ENCODE peak calls at places on chromosomes 6 and 20, in five cellular contexts. One of them, this sample, is unnamed.

GRCh38 chr20:33305591-33306057 is 22.6 kb downstream of the BPIFB1 start:
- DNase-seq in occipital lobe: no peak
- DNase-seq in stimulated activated CD8-positive, alpha-beta memory T cell treated with anti-CD3 and anti-CD28 coated beads, Interleukin-7, amount 100 ng/mL, for 4 hours: no peak
- DNase-seq in SJSA1: peak
- DNase-seq in RPMI8226: peak
- DNase-seq in this sample: no peak

GRCh38 chr6:33112148-33112547 is 36.4 kb downstream of the HLA-DPB1 start:
- DNase-seq in occipital lobe: no peak
- DNase-seq in stimulated activated CD8-positive, alpha-beta memory T cell treated with anti-CD3 and anti-CD28 coated beads, Interleukin-7, amount 100 ng/mL, for 4 hours: no peak
- DNase-seq in SJSA1: peak
- DNase-seq in RPMI8226: peak
- DNase-seq in this sample: peak

GRCh38 chr6:73455865-73456629 is 4.0 kb upstream of the CGAS start:
- DNase-seq in occipital lobe: no peak
- DNase-seq in stimulated activated CD8-positive, alpha-beta memory T cell treated with anti-CD3 and anti-CD28 coated beads, Interleukin-7, amount 100 ng/mL, for 4 hours: no peak
- DNase-seq in SJSA1: no peak
- DNase-seq in RPMI8226: no peak
- DNase-seq in this sample: no peak

GRCh38 chr20:38878798-38879197 is 47.4 kb upstream of the FAM83D start:
- DNase-seq in occipital lobe: no peak
- DNase-seq in stimulated activated CD8-positive, alpha-beta memory T cell treated with anti-CD3 and anti-CD28 coated beads, Interleukin-7, amount 100 ng/mL, for 4 hours: no peak
- DNase-seq in SJSA1: no peak
- DNase-seq in RPMI8226: no peak
- DNase-seq in this sample: no peak

GRCh38 chr6:82270791-82271392 is 23.3 kb upstream of the IBTK start:
- DNase-seq in occipital lobe: no peak
- DNase-seq in stimulated activated CD8-positive, alpha-beta memory T cell treated with anti-CD3 and anti-CD28 coated beads, Interleukin-7, amount 100 ng/mL, for 4 hours: no peak
- DNase-seq in SJSA1: peak
- DNase-seq in RPMI8226: no peak
- DNase-seq in this sample: peak

GRCh38 chr6:11110921-11111768 is at the start of gene ERVFRD-1:
- DNase-seq in occipital lobe: no peak
- DNase-seq in stimulated activated CD8-positive, alpha-beta memory T cell treated with anti-CD3 and anti-CD28 coated beads, Interleukin-7, amount 100 ng/mL, for 4 hours: no peak
- DNase-seq in SJSA1: no peak
- DNase-seq in RPMI8226: no peak
- DNase-seq in this sample: no peak

GRCh38 chr6:136037246-136037884 is 185.9 kb downstream of the PDE7B start:
- DNase-seq in occipital lobe: no peak
- DNase-seq in stimulated activated CD8-positive, alpha-beta memory T cell treated with anti-CD3 and anti-CD28 coated beads, Interleukin-7, amount 100 ng/mL, for 4 hours: no peak
- DNase-seq in SJSA1: no peak
- DNase-seq in RPMI8226: no peak
- DNase-seq in this sample: no peak

GRCh38 chr20:49420811-49421295 is 61.6 kb downstream of the KCNB1 start:
- DNase-seq in occipital lobe: no peak
- DNase-seq in stimulated activated CD8-positive, alpha-beta memory T cell treated with anti-CD3 and anti-CD28 coated beads, Interleukin-7, amount 100 ng/mL, for 4 hours: no peak
- DNase-seq in SJSA1: no peak
- DNase-seq in RPMI8226: no peak
- DNase-seq in this sample: no peak

GRCh38 chr6:68252632-68253031 is 382.4 kb upstream of the ADGRB3 start:
- DNase-seq in occipital lobe: no peak
- DNase-seq in stimulated activated CD8-positive, alpha-beta memory T cell treated with anti-CD3 and anti-CD28 coated beads, Interleukin-7, amount 100 ng/mL, for 4 hours: no peak
- DNase-seq in SJSA1: no peak
- DNase-seq in RPMI8226: no peak
- DNase-seq in this sample: no peak

GRCh38 chr6:150471276-150471675 is 102.5 kb downstream of the IYD start:
- DNase-seq in occipital lobe: no peak
- DNase-seq in stimulated activated CD8-positive, alpha-beta memory T cell treated with anti-CD3 and anti-CD28 coated beads, Interleukin-7, amount 100 ng/mL, for 4 hours: no peak
- DNase-seq in SJSA1: no peak
- DNase-seq in RPMI8226: no peak
- DNase-seq in this sample: no peak

GRCh38 chr20:48360338-48360698 is 467.5 kb downstream of the PREX1 start:
- DNase-seq in occipital lobe: no peak
- DNase-seq in stimulated activated CD8-positive, alpha-beta memory T cell treated with anti-CD3 and anti-CD28 coated beads, Interleukin-7, amount 100 ng/mL, for 4 hours: no peak
- DNase-seq in SJSA1: no peak
- DNase-seq in RPMI8226: peak
- DNase-seq in this sample: no peak

GRCh38 chr6:30711758-30712380 is 5.2 kb downstream of the MDC1 start:
- DNase-seq in occipital lobe: no peak
- DNase-seq in stimulated activated CD8-positive, alpha-beta memory T cell treated with anti-CD3 and anti-CD28 coated beads, Interleukin-7, amount 100 ng/mL, for 4 hours: no peak
- DNase-seq in SJSA1: no peak
- DNase-seq in RPMI8226: no peak
- DNase-seq in this sample: no peak

GRCh38 chr6:169539176-169539897 is 162.5 kb downstream of the WDR27 start:
- DNase-seq in occipital lobe: no peak
- DNase-seq in stimulated activated CD8-positive, alpha-beta memory T cell treated with anti-CD3 and anti-CD28 coated beads, Interleukin-7, amount 100 ng/mL, for 4 hours: no peak
- DNase-seq in SJSA1: no peak
- DNase-seq in RPMI8226: no peak
- DNase-seq in this sample: no peak

GRCh38 chr6:167898673-167899311 is 72.1 kb downstream of the AFDN start:
- DNase-seq in occipital lobe: no peak
- DNase-seq in stimulated activated CD8-positive, alpha-beta memory T cell treated with anti-CD3 and anti-CD28 coated beads, Interleukin-7, amount 100 ng/mL, for 4 hours: no peak
- DNase-seq in SJSA1: peak
- DNase-seq in RPMI8226: peak
- DNase-seq in this sample: no peak

GRCh38 chr6:33208089-33208967 is at the start of gene RING1:
- DNase-seq in occipital lobe: peak
- DNase-seq in stimulated activated CD8-positive, alpha-beta memory T cell treated with anti-CD3 and anti-CD28 coated beads, Interleukin-7, amount 100 ng/mL, for 4 hours: peak
- DNase-seq in SJSA1: peak
- DNase-seq in RPMI8226: peak
- DNase-seq in this sample: peak

GRCh38 chr20:61333484-61334108 is 81.5 kb downstream of the CDH4 start:
- DNase-seq in occipital lobe: no peak
- DNase-seq in stimulated activated CD8-positive, alpha-beta memory T cell treated with anti-CD3 and anti-CD28 coated beads, Interleukin-7, amount 100 ng/mL, for 4 hours: no peak
- DNase-seq in SJSA1: no peak
- DNase-seq in RPMI8226: peak
- DNase-seq in this sample: no peak

GRCh38 chr20:37411408-37412306 is 65.7 kb downstream of the SRC start:
- DNase-seq in occipital lobe: no peak
- DNase-seq in stimulated activated CD8-positive, alpha-beta memory T cell treated with anti-CD3 and anti-CD28 coated beads, Interleukin-7, amount 100 ng/mL, for 4 hours: no peak
- DNase-seq in SJSA1: peak
- DNase-seq in RPMI8226: no peak
- DNase-seq in this sample: no peak

GRCh38 chr20:59812286-59813125 is 120.9 kb downstream of the SYCP2 start:
- DNase-seq in occipital lobe: peak
- DNase-seq in stimulated activated CD8-positive, alpha-beta memory T cell treated with anti-CD3 and anti-CD28 coated beads, Interleukin-7, amount 100 ng/mL, for 4 hours: no peak
- DNase-seq in SJSA1: no peak
- DNase-seq in RPMI8226: no peak
- DNase-seq in this sample: no peak

GRCh38 chr6:150301871-150302800 is 66.7 kb upstream of the IYD start:
- DNase-seq in occipital lobe: no peak
- DNase-seq in stimulated activated CD8-positive, alpha-beta memory T cell treated with anti-CD3 and anti-CD28 coated beads, Interleukin-7, amount 100 ng/mL, for 4 hours: no peak
- DNase-seq in SJSA1: peak
- DNase-seq in RPMI8226: no peak
- DNase-seq in this sample: no peak

GRCh38 chr6:13615802-13616140 is 636 bp downstream of the NOL7 start:
- DNase-seq in occipital lobe: no peak
- DNase-seq in stimulated activated CD8-positive, alpha-beta memory T cell treated with anti-CD3 and anti-CD28 coated beads, Interleukin-7, amount 100 ng/mL, for 4 hours: peak
- DNase-seq in SJSA1: no peak
- DNase-seq in RPMI8226: peak
- DNase-seq in this sample: no peak

GRCh38 chr6:129393659-129394058 is 316.3 kb downstream of the ARHGAP18 start:
- DNase-seq in occipital lobe: no peak
- DNase-seq in stimulated activated CD8-positive, alpha-beta memory T cell treated with anti-CD3 and anti-CD28 coated beads, Interleukin-7, amount 100 ng/mL, for 4 hours: no peak
- DNase-seq in SJSA1: no peak
- DNase-seq in RPMI8226: no peak
- DNase-seq in this sample: no peak

GRCh38 chr6:166931426-166931970 is 24.9 kb downstream of the RNASET2 start:
- DNase-seq in occipital lobe: no peak
- DNase-seq in stimulated activated CD8-positive, alpha-beta memory T cell treated with anti-CD3 and anti-CD28 coated beads, Interleukin-7, amount 100 ng/mL, for 4 hours: no peak
- DNase-seq in SJSA1: no peak
- DNase-seq in RPMI8226: no peak
- DNase-seq in this sample: no peak

GRCh38 chr6:163723759-163724158 is 309.2 kb downstream of the QKI start:
- DNase-seq in occipital lobe: no peak
- DNase-seq in stimulated activated CD8-positive, alpha-beta memory T cell treated with anti-CD3 and anti-CD28 coated beads, Interleukin-7, amount 100 ng/mL, for 4 hours: no peak
- DNase-seq in SJSA1: no peak
- DNase-seq in RPMI8226: no peak
- DNase-seq in this sample: no peak

GRCh38 chr20:17488916-17489600 is 42.1 kb downstream of the BFSP1 start:
- DNase-seq in occipital lobe: no peak
- DNase-seq in stimulated activated CD8-positive, alpha-beta memory T cell treated with anti-CD3 and anti-CD28 coated beads, Interleukin-7, amount 100 ng/mL, for 4 hours: no peak
- DNase-seq in SJSA1: no peak
- DNase-seq in RPMI8226: no peak
- DNase-seq in this sample: no peak

GRCh38 chr6:113631616-113632015 is 225.5 kb upstream of the MARCKS start:
- DNase-seq in occipital lobe: no peak
- DNase-seq in stimulated activated CD8-positive, alpha-beta memory T cell treated with anti-CD3 and anti-CD28 coated beads, Interleukin-7, amount 100 ng/mL, for 4 hours: no peak
- DNase-seq in SJSA1: no peak
- DNase-seq in RPMI8226: no peak
- DNase-seq in this sample: no peak

GRCh38 chr6:136103763-136104311 is 146.3 kb downstream of the MTFR2 start:
- DNase-seq in occipital lobe: peak
- DNase-seq in stimulated activated CD8-positive, alpha-beta memory T cell treated with anti-CD3 and anti-CD28 coated beads, Interleukin-7, amount 100 ng/mL, for 4 hours: no peak
- DNase-seq in SJSA1: no peak
- DNase-seq in RPMI8226: no peak
- DNase-seq in this sample: peak

GRCh38 chr6:211856-212497 is 80.3 kb upstream of the DUSP22 start:
- DNase-seq in occipital lobe: no peak
- DNase-seq in stimulated activated CD8-positive, alpha-beta memory T cell treated with anti-CD3 and anti-CD28 coated beads, Interleukin-7, amount 100 ng/mL, for 4 hours: no peak
- DNase-seq in SJSA1: no peak
- DNase-seq in RPMI8226: no peak
- DNase-seq in this sample: no peak

GRCh38 chr6:88517737-88518136 is 351.6 kb upstream of the CNR1 start:
- DNase-seq in occipital lobe: no peak
- DNase-seq in stimulated activated CD8-positive, alpha-beta memory T cell treated with anti-CD3 and anti-CD28 coated beads, Interleukin-7, amount 100 ng/mL, for 4 hours: no peak
- DNase-seq in SJSA1: no peak
- DNase-seq in RPMI8226: no peak
- DNase-seq in this sample: no peak

This sample was measured in hippocampal formation.